ENCODE peak calls at places on chromosomes 7 and 10, in four cellular contexts. M is CD8-positive, alpha-beta T cell; J is aorta; P is heart right ventricle. E is an unnamed sample. For H3K4me1, the result is how much of the 10 kb centered on the place peaks cover.

GRCh38 chr10:75817224-75817623 is 385.8 kb downstream of the LRMDA start:
- DNase-seq in J (no peak), M (no peak), P (no peak), E (no peak)

GRCh38 chr10:60733189-60733815 is 45.0 kb upstream of the CDK1 start:
- DNase-seq in P (peak), J (peak), M (peak), E (peak)

GRCh38 chr10:73810735-73811465 is 498 bp downstream of the NDST2 start:
- DNase-seq in P (peak), J (peak), M (peak), E (peak)

GRCh38 chr7:27424749-27425148 is 182.1 kb downstream of the EVX1 start:
- DNase-seq in P (no peak), M (no peak), J (no peak), E (no peak)

GRCh38 chr7:104017001-104017400 is 27.5 kb upstream of the RELN start:
- DNase-seq in M (no peak), P (no peak), J (no peak), E (no peak)

GRCh38 chr10:43226851-43227845 is 39.7 kb downstream of the RASGEF1A start:
- DNase-seq in J (peak), P (no peak), M (peak), E (peak)

GRCh38 chr10:131786756-131787605 is 113.8 kb upstream of the PPP2R2D start:
- DNase-seq in M (peak), P (no peak), J (no peak), E (no peak)

GRCh38 chr10:95407546-95407945 is 116.7 kb upstream of the PDLIM1 start:
- DNase-seq in M (no peak), J (no peak), P (no peak), E (no peak)

GRCh38 chr7:1248459-1249131 is 15.9 kb downstream of the UNCX start:
- DNase-seq in J (no peak), M (no peak), P (no peak), E (peak)

GRCh38 chr10:103881420-103882284 is 26.3 kb upstream of the SH3PXD2A start:
- DNase-seq in J (no peak), M (no peak), P (peak), E (no peak)

GRCh38 chr7:69837387-69838068 is 239.3 kb downstream of the AUTS2 start:
- DNase-seq in P (no peak), J (no peak), M (no peak), E (no peak)

GRCh38 chr7:100753750-100754149 is 20.4 kb downstream of the ZAN start:
- DNase-seq in P (no peak), M (no peak), J (no peak), E (no peak)

GRCh38 chr7:34747176-34747781 is 89.3 kb downstream of the NPSR1 start:
- DNase-seq in J (no peak), M (no peak), P (no peak), E (no peak)

GRCh38 chr7:157432957-157433576 is 96.3 kb downstream of the DNAJB6 start:
- DNase-seq in M (peak), J (peak), P (no peak), E (no peak)

GRCh38 chr7:140416560-140416959 is 12.7 kb downstream of the RAB19 start:
- DNase-seq in J (no peak), M (no peak), P (no peak), E (no peak)

GRCh38 chr10:128130051-128130450 is 3.8 kb upstream of the MKI67 start:
- DNase-seq in J (no peak), P (no peak), M (no peak), E (no peak)

GRCh38 chr10:30436200-30436599 is 2.2 kb downstream of the MAP3K8 start:
- DNase-seq in P (no peak), M (no peak), J (no peak), E (peak)

GRCh38 chr10:35635576-35635975 is 6.5 kb downstream of the FZD8 start:
- DNase-seq in J (no peak), P (no peak), M (peak), E (no peak)

GRCh38 chr7:156903232-156903909 is 10.4 kb upstream of the LMBR1 start:
- DNase-seq in M (peak), J (no peak), P (peak), E (no peak)

GRCh38 chr10:33596411-33596810 is 261.9 kb upstream of the NRP1 start:
- DNase-seq in J (no peak), P (no peak), M (no peak), E (no peak)

GRCh38 chr10:60810437-60811182 is 32.3 kb downstream of the CDK1 start:
- DNase-seq in P (no peak), M (no peak), J (no peak), E (no peak)

GRCh38 chr10:93954726-93955363 is 38.9 kb upstream of the PLCE1 start:
- DNase-seq in J (no peak), P (no peak), M (no peak), E (no peak)

GRCh38 chr7:100449190-100449795 is 13.0 kb upstream of the PPP1R35 start:
- DNase-seq in J (no peak), M (no peak), P (no peak), E (no peak)

GRCh38 chr7:5776894-5777645 is 4.4 kb downstream of the RNF216 start:
- DNase-seq in M (no peak), P (no peak), J (no peak), E (no peak)

GRCh38 chr7:63899691-63900393 is 98.8 kb upstream of the ZNF722 start:
- DNase-seq in M (peak), J (peak), P (peak), E (peak)

GRCh38 chr7:114375914-114376313 is 38.7 kb upstream of the FOXP2 start:
- DNase-seq in P (no peak), M (no peak), J (no peak), E (no peak)

GRCh38 chr7:66348531-66348930 is 143.4 kb downstream of the TPST1 start:
- DNase-seq in P (no peak), J (no peak), M (no peak), E (no peak)

GRCh38 chr7:66339141-66339540 is 134.0 kb downstream of the TPST1 start:
- DNase-seq in J (no peak), P (no peak), M (no peak), E (no peak)

GRCh38 chr7:66348959-66349358 is 143.8 kb downstream of the TPST1 start:
- DNase-seq in M (no peak), P (no peak), J (no peak), E (peak)

GRCh38 chr7:66344166-66344565 is 139.0 kb downstream of the TPST1 start:
- DNase-seq in J (no peak), P (no peak), M (no peak), E (no peak)
- H3K4me1 ChIP-seq in J (under half), P (under half), M (under half), E (under half)

GRCh38 chr10:12500406-12501303 is 151.3 kb downstream of the CAMK1D start:
- DNase-seq in J (peak), P (no peak), M (no peak), E (no peak)
- H3K4me1 ChIP-seq in J (under half), P (under half), M (under half), E (under half)

GRCh38 chr10:119595715-119596515 is 849 bp downstream of the TIAL1 start:
- DNase-seq in J (peak), P (peak), M (peak), E (peak)
- H3K4me1 ChIP-seq in J (under half), P (half or more), M (under half), E (under half)

GRCh38 chr7:101996876-101997275 is 179.4 kb downstream of the CUX1 start:
- DNase-seq in P (no peak), M (no peak), J (no peak), E (no peak)
- H3K4me1 ChIP-seq in P (under half), M (under half), J (under half), E (under half)

GRCh38 chr7:2628137-2628482 is 3.7 kb upstream of the TTYH3 start:
- DNase-seq in M (no peak), J (no peak), P (no peak), E (no peak)
- H3K4me1 ChIP-seq in M (under half), J (under half), P (under half), E (under half)

GRCh38 chr7:116527521-116527920 is 2.7 kb downstream of the CAV1 start:
- DNase-seq in P (no peak), J (no peak), M (no peak), E (no peak)

GRCh38 chr7:116529250-116529649 is 4.4 kb downstream of the CAV1 start:
- DNase-seq in J (no peak), P (no peak), M (no peak), E (no peak)

GRCh38 chr7:116526897-116527296 is 2.1 kb downstream of the CAV1 start:
- DNase-seq in J (no peak), M (no peak), P (no peak), E (no peak)

GRCh38 chr7:116525913-116526857 is 1.3 kb downstream of the CAV1 start:
- DNase-seq in M (peak), J (peak), P (peak), E (peak)

GRCh38 chr7:116528008-116528789 is 3.4 kb downstream of the CAV1 start:
- DNase-seq in M (no peak), P (peak), J (peak), E (no peak)
- H3K4me1 ChIP-seq in M (under half), P (half or more), J (under half), E (under half)

GRCh38 chr7:116572036-116572435 is 47.2 kb downstream of the CAV1 start:
- DNase-seq in M (no peak), P (no peak), J (no peak), E (no peak)
- H3K4me1 ChIP-seq in M (under half), P (half or more), J (under half), E (under half)

E was measured in upper lobe of left lung.